ENCODE peak calls at places on chromosomes 3 and 15, in four cellular contexts. U, R, T and O are unnamed samples.

GRCh38 chr3:58531956-58532355 is 5.0 kb downstream of the ACOX2 start:
- DNase-seq in U (no peak), R (no peak), T (no peak), O (no peak)

GRCh38 chr3:69095636-69096035 is 10.9 kb downstream of the ARL6IP5 start:
- DNase-seq in U (no peak), R (no peak), T (no peak), O (no peak)

GRCh38 chr15:48962662-48963523 is 826 bp downstream of the SHC4 start:
- DNase-seq in U (no peak), R (peak; percentile 56), T (no peak), O (no peak)

GRCh38 chr3:132561003-132561402 is 36.1 kb upstream of the ACKR4 start:
- DNase-seq in U (no peak), R (no peak), T (no peak), O (no peak)

GRCh38 chr15:60535265-60535664 is 56.3 kb upstream of the ICE2 start:
- DNase-seq in U (no peak), R (no peak), T (no peak), O (no peak)

GRCh38 chr3:42880601-42881451 is 5.1 kb upstream of the CYP8B1 start:
- DNase-seq in U (peak; percentile 58), R (peak; percentile 84), T (peak; percentile 69), O (peak; percentile 76)

GRCh38 chr15:84996055-84996454 is 14.4 kb downstream of the PDE8A start:
- DNase-seq in U (no peak), R (no peak), T (no peak), O (no peak)

GRCh38 chr15:46938169-46938568 is 779.1 kb upstream of the SEMA6D start:
- DNase-seq in U (no peak), R (no peak), T (no peak), O (no peak)

GRCh38 chr15:31330111-31330785 is 3.6 kb downstream of the KLF13 start:
- DNase-seq in U (no peak), R (no peak), T (no peak), O (no peak)

GRCh38 chr3:31934018-31934417 is 47.0 kb downstream of the OSBPL10 start:
- DNase-seq in U (no peak), R (no peak), T (no peak), O (no peak)

GRCh38 chr3:194994551-194994981 is 276.4 kb downstream of the XXYLT1 start:
- DNase-seq in U (no peak), R (no peak), T (no peak), O (no peak)

GRCh38 chr3:10464068-10464434 is 41.3 kb downstream of the ATP2B2 start:
- DNase-seq in U (no peak), R (no peak), T (no peak), O (no peak)